ENCODE peak calls at places on chromosome 5, in five cellular contexts. N is astrocyte, H is cardiac fibroblast, Q is foreskin fibroblast, L is vagina. C is an unnamed sample.
A peak's percentile ranks its signal among the peaks of the same experiment; 100 is the strongest.

GRCh38 chr5:174172104-174172965 is 126.8 kb downstream of the NSG2 start:
- DNase-seq in N (no peak), H (no peak), Q (no peak), L (peak; percentile 67), C (no peak)

GRCh38 chr5:132257131-132258101 is at the start of gene PDLIM4:
- DNase-seq in N (peak; percentile 25), H (peak; percentile 40), Q (no peak), L (no peak), C (no peak)

GRCh38 chr5:139726248-139726647 is 69.4 kb upstream of the PSD2 start:
- DNase-seq in N (no peak), H (no peak), Q (no peak), L (no peak), C (no peak)

GRCh38 chr5:121797677-121798518 is 53.8 kb upstream of the FTMT start:
- DNase-seq in N (no peak), H (no peak), Q (peak; percentile 2), L (no peak), C (no peak)

GRCh38 chr5:35518104-35518503 is 99.6 kb upstream of the SPEF2 start:
- DNase-seq in N (no peak), H (no peak), Q (no peak), L (no peak), C (no peak)

GRCh38 chr5:107670927-107671741 is at the start of gene EFNA5:
- DNase-seq in N (peak; percentile 59), H (peak; percentile 55), Q (peak; percentile 76), L (no peak), C (no peak)

GRCh38 chr5:83554133-83554532 is 82.6 kb downstream of the VCAN start:
- DNase-seq in N (no peak), H (no peak), Q (no peak), L (no peak), C (no peak)

GRCh38 chr5:33980030-33980429 is 4.5 kb downstream of the SLC45A2 start:
- DNase-seq in N (no peak), H (no peak), Q (no peak), L (no peak), C (no peak)

GRCh38 chr5:56534102-56534501 is 281.2 kb upstream of the MAP3K1 start:
- DNase-seq in N (peak; percentile 43), H (no peak), Q (no peak), L (no peak), C (no peak)

GRCh38 chr5:126280343-126280742 is 142.9 kb upstream of the GRAMD2B start:
- DNase-seq in N (no peak), H (no peak), Q (no peak), L (no peak), C (no peak)

GRCh38 chr5:135891804-135892203 is 3.8 kb downstream of the IL9 start:
- DNase-seq in N (no peak), H (no peak), Q (no peak), L (no peak), C (no peak)

GRCh38 chr5:68456756-68457217 is 241.2 kb downstream of the PIK3R1 start:
- DNase-seq in N (peak; percentile 59), H (peak; percentile 59), Q (peak; percentile 87), L (no peak), C (no peak)

GRCh38 chr5:176748073-176748966 is 62.0 kb upstream of the UNC5A start:
- DNase-seq in N (no peak), H (no peak), Q (no peak), L (peak; percentile 94), C (no peak)

GRCh38 chr5:62603934-62604333 is 25.3 kb downstream of the LRRC70 start:
- DNase-seq in N (no peak), H (no peak), Q (no peak), L (no peak), C (no peak)

GRCh38 chr5:99138911-99139310 is 210.1 kb upstream of the CHD1 start:
- DNase-seq in N (no peak), H (no peak), Q (no peak), L (no peak), C (no peak)

GRCh38 chr5:98349251-98349989 is 424.0 kb upstream of the RGMB start:
- DNase-seq in N (peak; percentile 69), H (peak; percentile 38), Q (peak; percentile 89), L (no peak), C (peak; percentile 63)

GRCh38 chr5:4068171-4068570 is 472.5 kb downstream of the IRX1 start:
- DNase-seq in N (no peak), H (no peak), Q (no peak), L (no peak), C (no peak)

GRCh38 chr5:175542232-175542965 is 64.0 kb downstream of the SFXN1 start:
- DNase-seq in N (no peak), H (no peak), Q (peak; percentile 8), L (no peak), C (no peak)

GRCh38 chr5:130400091-130400490 is 495.8 kb downstream of the CHSY3 start:
- DNase-seq in N (peak; percentile 64), H (peak; percentile 76), Q (peak; percentile 27), L (no peak), C (peak; percentile 34)

GRCh38 chr5:9922719-9923118 is 292.6 kb upstream of the TAS2R1 start:
- DNase-seq in N (no peak), H (no peak), Q (no peak), L (no peak), C (no peak)

GRCh38 chr5:9919306-9920030 is 289.3 kb upstream of the TAS2R1 start:
- DNase-seq in N (no peak), H (no peak), Q (no peak), L (no peak), C (no peak)

GRCh38 chr5:9924614-9925013 is 294.5 kb upstream of the TAS2R1 start:
- DNase-seq in N (peak; percentile 98), H (peak; percentile 98), Q (peak; percentile 95), L (no peak), C (peak; percentile 92)

DNA sequence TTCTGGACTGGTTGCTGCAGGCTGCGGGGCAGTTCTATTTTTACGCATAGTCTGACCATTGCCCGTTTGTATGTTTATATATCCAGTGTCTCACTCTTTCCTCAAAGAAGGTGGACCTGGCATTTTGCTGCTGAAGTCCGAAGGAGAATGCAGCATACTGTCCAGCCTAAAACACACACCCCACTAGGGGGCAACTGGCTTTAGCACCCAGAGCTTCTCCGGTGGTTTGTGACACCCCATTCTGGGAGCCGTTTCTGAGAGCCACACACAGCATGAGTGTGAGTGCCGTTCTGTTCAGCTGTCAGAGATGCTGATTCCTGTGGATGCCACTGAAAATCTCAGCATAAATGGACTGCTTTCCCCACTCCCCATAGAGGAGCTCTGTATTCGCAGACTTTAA is 290.5 kb upstream of the TAS2R1 start:
- DNase-seq in N (no peak), H (no peak), Q (no peak), L (no peak), C (no peak)
- TF ChIP-seq CTCF in N (no peak), H (peak; percentile 6), Q (no peak), L (no peak), C (no peak)

GRCh38 chr5:141392429-141393198 is at the start of gene PCDHGA8:
- DNase-seq in N (no peak), H (no peak), Q (peak; percentile 56), L (no peak), C (no peak)

GRCh38 chr5:141398608-141399007 is 861 bp downstream of the PCDHGB5 start:
- DNase-seq in N (no peak), H (no peak), Q (no peak), L (no peak), C (no peak)

GRCh38 chr5:141389153-141390042 is 1.9 kb downstream of the PCDHGB4 start:
- DNase-seq in N (no peak), H (no peak), Q (no peak), L (no peak), C (no peak)

GRCh38 chr5:141388661-141389060 is 1.2 kb downstream of the PCDHGB4 start:
- DNase-seq in N (no peak), H (no peak), Q (no peak), L (no peak), C (no peak)

GRCh38 chr5:141393267-141393666 is 834 bp downstream of the PCDHGA8 start:
- DNase-seq in N (no peak), H (no peak), Q (no peak), L (no peak), C (no peak)
- TF ChIP-seq CTCF in N (no peak), H (no peak), Q (no peak), L (no peak), C (no peak)

GRCh38 chr5:143403607-143404415 is at the start of gene NR3C1:
- DNase-seq in N (peak; percentile 69), H (peak; percentile 93), Q (peak; percentile 96), L (no peak), C (no peak)
- TF ChIP-seq CTCF in N (peak; percentile 13), H (peak; percentile 42), Q (peak; percentile 26), L (peak; percentile 26), C (peak; percentile 75)

GRCh38 chr5:134846641-134846960 is 833 bp downstream of the C5orf24 start:
- DNase-seq in N (peak; percentile 8), H (peak; percentile 19), Q (peak; percentile 30), L (no peak), C (no peak)

GRCh38 chr5:134857401-134857800 is 11.6 kb downstream of the C5orf24 start:
- DNase-seq in N (no peak), H (no peak), Q (no peak), L (no peak), C (no peak)

GRCh38 chr5:134845852-134846640 is at the start of gene C5orf24:
- DNase-seq in N (peak; percentile 89), H (peak; percentile 98), Q (peak; percentile 99), L (no peak), C (peak; percentile 75)

GRCh38 chr5:134851307-134851923 is 5.6 kb downstream of the C5orf24 start:
- DNase-seq in N (peak; percentile 18), H (peak; percentile 72), Q (peak; percentile 83), L (no peak), C (no peak)
- TF ChIP-seq CTCF in N (peak; percentile 63), H (peak; percentile 74), Q (peak; percentile 62), L (no peak), C (peak; percentile 53)

GRCh38 chr5:75325242-75325641 is 11.8 kb upstream of the HMGCR start:
- DNase-seq in N (no peak), H (no peak), Q (no peak), L (no peak), C (no peak)
- TF ChIP-seq CTCF in N (peak; percentile 20), H (no peak), Q (no peak), L (no peak), C (no peak)

GRCh38 chr5:66680804-66681203 is 84.6 kb downstream of the MAST4 start:
- DNase-seq in N (no peak), H (no peak), Q (no peak), L (no peak), C (no peak)
- TF ChIP-seq CTCF in N (no peak), H (peak; percentile 1), Q (no peak), L (no peak), C (no peak)

C was measured in AG04449.